ENCODE peak calls at places on chromosomes 3 and 15, in seven cellular contexts. T is activated T-cell treated with anti-CD3 and anti-CD28 coated beads for 1 hour; P is glutamatergic neuron; C is IMR-90; H is EH; Q is activated CD4-positive, alpha-beta T cell treated with anti-CD3 and anti-CD28 coated beads, Interleukin-2, amount 50 U/mL, for 24 hours; M is CD8-positive, alpha-beta T cell. O is an unnamed sample.

GRCh38 chr3:57127849-57128566 is 37.1 kb downstream of the IL17RD start:
- DNase-seq in C (no peak), H (peak), T (no peak), P (no peak), Q (no peak), M (no peak), O (no peak)

GRCh38 chr3:193028283-193028682 is 110.6 kb upstream of the MB21D2 start:
- DNase-seq in T (no peak), M (no peak), P (no peak), H (no peak), Q (no peak), C (no peak), O (no peak)

GRCh38 chr3:47347217-47347801 is 33.5 kb upstream of the PTPN23 start:
- DNase-seq in T (no peak), H (peak), M (no peak), P (no peak), C (peak), Q (no peak), O (no peak)

GRCh38 chr15:60994842-60995495 is 234.1 kb downstream of the RORA start:
- DNase-seq in P (no peak), Q (no peak), C (no peak), M (no peak), H (no peak), T (no peak), O (no peak)

GRCh38 chr15:89127054-89127702 is 38.9 kb downstream of the ABHD2 start:
- DNase-seq in Q (no peak), T (no peak), M (no peak), C (peak), H (no peak), P (no peak), O (no peak)

GRCh38 chr3:134197681-134198261 is 52.9 kb downstream of the RYK start:
- DNase-seq in P (no peak), T (no peak), C (peak), M (no peak), Q (no peak), H (peak), O (peak)

GRCh38 chr15:22236469-22236868 is 156.1 kb downstream of the OR4M2 start:
- DNase-seq in M (no peak), P (no peak), C (no peak), T (no peak), Q (no peak), H (no peak), O (no peak)

GRCh38 chr3:46214751-46215352 is 6.7 kb upstream of the CCR1 start:
- DNase-seq in P (no peak), T (no peak), H (no peak), C (no peak), Q (no peak), M (no peak), O (no peak)

GRCh38 chr15:55661431-55661830 is 73.3 kb upstream of the PYGO1 start:
- DNase-seq in C (peak), H (peak), P (no peak), Q (no peak), M (no peak), T (no peak), O (peak)

GRCh38 chr15:70047386-70048195 is 50.1 kb downstream of the TLE3 start:
- DNase-seq in T (no peak), H (peak), M (no peak), Q (no peak), C (peak), P (no peak), O (no peak)

GRCh38 chr15:62853833-62854210 is 188.7 kb upstream of the TPM1 start:
- DNase-seq in C (no peak), Q (no peak), P (no peak), H (no peak), T (no peak), M (no peak), O (peak)

GRCh38 chr15:35690698-35691116 is 144.7 kb upstream of the DPH6 start:
- DNase-seq in H (peak), P (no peak), M (no peak), T (no peak), C (peak), Q (no peak), O (no peak)

GRCh38 chr3:57518276-57518914 is 25.7 kb downstream of the DNAH12 start:
- DNase-seq in Q (no peak), M (no peak), C (peak), T (no peak), H (peak), P (no peak), O (no peak)

GRCh38 chr3:178525180-178525704 is 11.0 kb upstream of the KCNMB2 start:
- DNase-seq in P (no peak), H (no peak), M (no peak), T (no peak), Q (no peak), C (no peak), O (no peak)

GRCh38 chr3:149479621-149480325 is 5.3 kb downstream of the TM4SF4 start:
- DNase-seq in T (no peak), H (peak), Q (no peak), C (peak), P (no peak), M (no peak), O (no peak)

GRCh38 chr15:100968043-100968966 is 49.1 kb downstream of the LRRK1 start:
- DNase-seq in M (no peak), H (peak), T (no peak), C (peak), Q (no peak), P (no peak), O (no peak)

GRCh38 chr3:111627092-111627491 is 31.9 kb upstream of the ZBED2 start:
- DNase-seq in C (peak), H (peak), Q (no peak), M (no peak), P (no peak), T (no peak), O (no peak)

GRCh38 chr15:41774873-41775417 is 661 bp downstream of the MAPKBP1 start:
- DNase-seq in M (no peak), H (no peak), Q (no peak), P (no peak), C (no peak), T (no peak), O (no peak)

GRCh38 chr3:170471149-170471548 is 52.5 kb downstream of the CLDN11 start:
- DNase-seq in C (peak), Q (no peak), M (no peak), T (no peak), H (no peak), P (no peak), O (no peak)

GRCh38 chr15:58058729-58059128 is 6.8 kb downstream of the ALDH1A2 start:
- DNase-seq in T (no peak), P (no peak), C (no peak), M (no peak), Q (no peak), H (no peak), O (no peak)

GRCh38 chr3:187811580-187812250 is 66.4 kb upstream of the BCL6 start:
- DNase-seq in P (no peak), Q (no peak), T (no peak), M (no peak), C (peak), H (peak), O (no peak)

GRCh38 chr3:112815981-112816380 is 30.7 kb downstream of the CD200R1L start:
- DNase-seq in C (peak), P (no peak), T (no peak), Q (no peak), M (no peak), H (peak), O (no peak)

GRCh38 chr3:80355144-80355543 is 587.3 kb upstream of the ROBO1 start:
- DNase-seq in T (no peak), M (no peak), P (no peak), H (no peak), Q (no peak), C (no peak), O (no peak)

GRCh38 chr15:35289029-35289617 is 204.0 kb upstream of the NANOGP8 start:
- DNase-seq in H (peak), T (no peak), Q (no peak), C (peak), M (no peak), P (no peak), O (peak)

GRCh38 chr3:194466761-194467356 is 19.9 kb downstream of the ATP13A3 start:
- DNase-seq in P (no peak), Q (no peak), H (no peak), M (no peak), C (no peak), T (no peak), O (no peak)

GRCh38 chr3:28700728-28701127 is 352.1 kb upstream of the AZI2 start:
- DNase-seq in T (no peak), C (no peak), P (no peak), M (no peak), Q (no peak), H (no peak), O (no peak)

GRCh38 chr3:127384717-127385539 is 97.1 kb upstream of the PRR20G start:
- DNase-seq in P (no peak), M (no peak), C (no peak), T (no peak), Q (no peak), H (no peak), O (no peak)

GRCh38 chr3:101119535-101119934 is 126.3 kb upstream of the ABI3BP start:
- DNase-seq in T (no peak), P (no peak), Q (no peak), H (peak), C (peak), M (no peak), O (no peak)

GRCh38 chr3:36446230-36446629 is 65.9 kb downstream of the STAC start:
- DNase-seq in M (no peak), C (no peak), P (no peak), H (peak), T (no peak), Q (no peak), O (no peak)

GRCh38 chr3:151796105-151796705 is 17.7 kb upstream of the AADAC start:
- DNase-seq in H (no peak), P (no peak), Q (no peak), C (peak), T (no peak), M (no peak), O (no peak)

GRCh38 chr3:58492385-58492970 is 582 bp downstream of the KCTD6 start:
- DNase-seq in C (no peak), P (no peak), Q (no peak), H (peak), M (peak), T (no peak), O (no peak)

GRCh38 chr15:78133801-78134200 is 2.6 kb upstream of the CIB2 start:
- DNase-seq in Q (no peak), M (no peak), H (no peak), P (no peak), C (no peak), T (no peak), O (no peak)

GRCh38 chr3:171876651-171877272 is 33.6 kb downstream of the TMEM212 start:
- DNase-seq in T (no peak), P (no peak), M (no peak), C (peak), H (peak), Q (no peak), O (no peak)

GRCh38 chr3:82287562-82287961 is 526.1 kb upstream of the GBE1 start:
- DNase-seq in M (no peak), C (no peak), H (no peak), T (no peak), Q (no peak), P (no peak), O (no peak)